ENCODE peak calls at places on chromosomes 11 and 22, in seven cellular contexts. One of them, this sample, is unnamed.

GRCh38 chr11:10752061-10752460 is 1.0 kb downstream of the CTR9 start:
- DNase-seq in GM12878: no peak
- DNase-seq in IMR-90: no peak
- DNase-seq in K562: no peak
- DNase-seq in HepG2: no peak
- DNase-seq in HCT116: no peak
- DNase-seq in H1: no peak
- DNase-seq in this sample: no peak

GRCh38 chr11:11391796-11392195 is 38.7 kb upstream of the CSNK2A3 start:
- DNase-seq in HepG2: no peak
- DNase-seq in HCT116: peak
- DNase-seq in IMR-90: peak
- DNase-seq in GM12878: no peak
- DNase-seq in K562: no peak
- DNase-seq in H1: no peak
- DNase-seq in this sample: peak

GRCh38 chr22:25510926-25511325 is 53.5 kb upstream of the GRK3 start:
- DNase-seq in HCT116: no peak
- DNase-seq in K562: no peak
- DNase-seq in H1: no peak
- DNase-seq in GM12878: no peak
- DNase-seq in IMR-90: no peak
- DNase-seq in HepG2: no peak
- DNase-seq in this sample: no peak

GRCh38 chr11:7430496-7430895 is 54.8 kb upstream of the OLFML1 start:
- DNase-seq in GM12878: no peak
- DNase-seq in H1: no peak
- DNase-seq in HepG2: no peak
- DNase-seq in K562: no peak
- DNase-seq in IMR-90: no peak
- DNase-seq in HCT116: no peak
- DNase-seq in this sample: no peak

GRCh38 chr22:49693848-49694247 is 133.8 kb downstream of the BRD1 start:
- DNase-seq in GM12878: no peak
- DNase-seq in HCT116: no peak
- DNase-seq in HepG2: no peak
- DNase-seq in IMR-90: no peak
- DNase-seq in H1: peak
- DNase-seq in K562: no peak
- DNase-seq in this sample: no peak

GRCh38 chr11:9574806-9575530 is 1.5 kb downstream of the WEE1 start:
- DNase-seq in H1: peak
- DNase-seq in K562: peak
- DNase-seq in HCT116: peak
- DNase-seq in IMR-90: peak
- DNase-seq in HepG2: peak
- DNase-seq in GM12878: no peak
- DNase-seq in this sample: peak

GRCh38 chr22:38631724-38632123 is 24.5 kb downstream of the FAM227A start:
- DNase-seq in K562: no peak
- DNase-seq in HepG2: no peak
- DNase-seq in H1: no peak
- DNase-seq in GM12878: no peak
- DNase-seq in HCT116: no peak
- DNase-seq in IMR-90: no peak
- DNase-seq in this sample: no peak

GRCh38 chr11:107385361-107385982 is 72.2 kb downstream of the CWF19L2 start:
- DNase-seq in IMR-90: peak
- DNase-seq in K562: no peak
- DNase-seq in HCT116: peak
- DNase-seq in GM12878: no peak
- DNase-seq in H1: no peak
- DNase-seq in HepG2: peak
- DNase-seq in this sample: no peak

GRCh38 chr11:130945945-130946344 is 29.7 kb upstream of the SNX19 start:
- DNase-seq in H1: no peak
- DNase-seq in K562: no peak
- DNase-seq in HepG2: no peak
- DNase-seq in IMR-90: peak
- DNase-seq in HCT116: no peak
- DNase-seq in GM12878: no peak
- DNase-seq in this sample: no peak

GRCh38 chr11:27040302-27041115 is at the start of gene BBOX1:
- DNase-seq in IMR-90: no peak
- DNase-seq in H1: no peak
- DNase-seq in GM12878: no peak
- DNase-seq in K562: no peak
- DNase-seq in HepG2: no peak
- DNase-seq in HCT116: no peak
- DNase-seq in this sample: no peak

GRCh38 chr11:10317281-10317755 is 12.4 kb downstream of the ADM start:
- DNase-seq in IMR-90: peak
- DNase-seq in K562: no peak
- DNase-seq in GM12878: no peak
- DNase-seq in HepG2: no peak
- DNase-seq in HCT116: no peak
- DNase-seq in H1: no peak
- DNase-seq in this sample: no peak

GRCh38 chr11:74009230-74009547 is 304 bp upstream of the UCP3 start:
- DNase-seq in K562: no peak
- DNase-seq in HepG2: no peak
- DNase-seq in H1: no peak
- DNase-seq in HCT116: no peak
- DNase-seq in IMR-90: no peak
- DNase-seq in GM12878: no peak
- DNase-seq in this sample: no peak

GRCh38 chr11:74006743-74007304 is 2.1 kb downstream of the UCP3 start:
- DNase-seq in H1: no peak
- DNase-seq in HepG2: no peak
- DNase-seq in K562: no peak
- DNase-seq in IMR-90: no peak
- DNase-seq in HCT116: no peak
- DNase-seq in GM12878: no peak
- DNase-seq in this sample: no peak

GRCh38 chr11:74005721-74006517 is 3.0 kb downstream of the UCP3 start:
- DNase-seq in HCT116: no peak
- DNase-seq in HepG2: no peak
- DNase-seq in IMR-90: no peak
- DNase-seq in GM12878: no peak
- DNase-seq in H1: no peak
- DNase-seq in K562: no peak
- DNase-seq in this sample: no peak

GRCh38 chr11:74008373-74009229 is at the start of gene UCP3:
- DNase-seq in IMR-90: no peak
- DNase-seq in HepG2: no peak
- DNase-seq in K562: no peak
- DNase-seq in HCT116: no peak
- DNase-seq in H1: no peak
- DNase-seq in GM12878: no peak
- DNase-seq in this sample: no peak

DNA sequence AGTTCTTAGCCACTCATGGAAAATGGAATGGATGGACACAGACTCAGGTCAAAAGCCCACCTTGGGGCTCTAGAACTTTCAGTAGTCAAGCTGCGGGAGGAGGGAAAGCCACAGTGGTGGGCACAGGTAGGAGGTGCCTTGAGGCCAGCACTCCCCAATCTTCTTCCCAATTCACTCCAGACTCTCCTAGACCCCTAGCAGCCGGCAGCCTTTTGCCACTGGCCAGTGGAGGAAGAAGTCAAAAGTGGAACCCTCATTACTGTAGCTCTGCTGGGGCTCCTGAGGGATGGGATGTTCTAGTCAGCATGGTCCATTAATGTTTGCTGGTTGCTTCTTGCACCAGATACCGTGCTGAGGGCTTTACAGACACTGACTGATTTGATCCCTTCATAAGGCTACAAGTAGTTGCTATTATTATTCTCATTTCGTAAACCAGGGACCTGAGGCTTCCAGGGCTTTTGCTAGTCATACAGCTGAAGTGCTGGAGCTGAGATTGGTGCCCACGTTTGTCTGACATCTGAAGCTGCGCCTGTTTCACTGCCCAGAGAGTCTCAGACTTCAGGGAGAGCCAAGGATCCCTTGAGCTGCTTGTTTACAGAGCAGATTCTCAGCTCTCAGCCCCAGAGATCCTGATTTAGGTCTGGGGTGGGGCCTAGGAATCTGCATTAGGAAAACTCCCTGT is 1.1 kb downstream of the UCP3 start:
- DNase-seq in GM12878: no peak
- DNase-seq in IMR-90: no peak
- DNase-seq in HCT116: no peak
- DNase-seq in HepG2: no peak
- DNase-seq in H1: no peak
- DNase-seq in K562: no peak
- DNase-seq in this sample: no peak
- TF ChIP-seq POLR2A in GM12878: no peak
- TF ChIP-seq POLR2A in IMR-90: no peak
- TF ChIP-seq POLR2A in HCT116: no peak
- TF ChIP-seq POLR2A in HepG2: no peak
- TF ChIP-seq POLR2A in H1: no peak
- TF ChIP-seq POLR2A in K562: no peak
- TF ChIP-seq POLR2A in this sample: no peak

DNA sequence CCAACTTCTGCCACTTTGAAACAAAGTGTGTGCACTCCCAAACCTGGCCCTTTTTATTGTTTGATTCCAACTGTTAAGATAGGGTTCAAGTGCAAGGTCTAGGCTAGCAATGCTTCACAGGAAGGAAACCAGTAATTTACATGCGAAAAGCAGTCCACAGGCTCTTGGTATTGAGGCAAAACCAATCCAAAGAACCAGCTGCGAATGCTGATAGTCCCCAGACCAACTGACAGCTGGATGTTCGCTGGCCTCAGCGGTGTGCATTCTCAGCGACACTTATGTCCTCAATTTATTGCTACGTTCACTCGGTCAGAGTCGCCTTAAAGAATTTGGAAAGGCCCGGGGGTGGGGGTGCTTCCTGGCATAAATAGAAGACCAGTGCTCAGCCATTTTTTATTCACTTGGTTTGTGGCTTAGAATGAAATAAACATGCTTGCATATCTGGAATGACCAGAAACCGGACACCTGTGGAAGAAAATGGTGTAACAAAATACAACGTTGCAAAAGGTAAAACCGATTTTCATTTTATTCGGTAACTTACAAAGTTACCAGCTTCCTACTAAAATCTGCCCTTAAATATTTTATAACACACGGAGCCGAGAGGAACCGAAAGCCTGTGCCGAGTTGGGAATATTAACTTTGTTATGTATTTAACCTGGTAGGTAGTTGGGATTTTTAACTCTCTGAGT is 1.6 kb downstream of the CPT1A start:
- DNase-seq in HepG2: no peak
- DNase-seq in K562: peak
- DNase-seq in H1: no peak
- DNase-seq in GM12878: no peak
- DNase-seq in IMR-90: peak
- DNase-seq in HCT116: no peak
- DNase-seq in this sample: peak
- H2AFZ ChIP-seq in HepG2: no peak
- H2AFZ ChIP-seq in K562: peak
- H2AFZ ChIP-seq in H1: no peak
- H2AFZ ChIP-seq in GM12878: peak
- H2AFZ ChIP-seq in IMR-90: peak
- H2AFZ ChIP-seq in HCT116: peak
- H2AFZ ChIP-seq in this sample: peak

GRCh38 chr11:75813622-75814039 is 1.4 kb upstream of the UVRAG start:
- DNase-seq in K562: peak
- DNase-seq in HepG2: peak
- DNase-seq in GM12878: no peak
- DNase-seq in IMR-90: peak
- DNase-seq in H1: no peak
- DNase-seq in HCT116: no peak
- DNase-seq in this sample: peak
- TF ChIP-seq POLR2A in K562: no peak
- TF ChIP-seq POLR2A in HepG2: no peak
- TF ChIP-seq POLR2A in GM12878: no peak
- TF ChIP-seq POLR2A in IMR-90: no peak
- TF ChIP-seq POLR2A in H1: no peak
- TF ChIP-seq POLR2A in HCT116: no peak
- TF ChIP-seq POLR2A in this sample: no peak

DNA sequence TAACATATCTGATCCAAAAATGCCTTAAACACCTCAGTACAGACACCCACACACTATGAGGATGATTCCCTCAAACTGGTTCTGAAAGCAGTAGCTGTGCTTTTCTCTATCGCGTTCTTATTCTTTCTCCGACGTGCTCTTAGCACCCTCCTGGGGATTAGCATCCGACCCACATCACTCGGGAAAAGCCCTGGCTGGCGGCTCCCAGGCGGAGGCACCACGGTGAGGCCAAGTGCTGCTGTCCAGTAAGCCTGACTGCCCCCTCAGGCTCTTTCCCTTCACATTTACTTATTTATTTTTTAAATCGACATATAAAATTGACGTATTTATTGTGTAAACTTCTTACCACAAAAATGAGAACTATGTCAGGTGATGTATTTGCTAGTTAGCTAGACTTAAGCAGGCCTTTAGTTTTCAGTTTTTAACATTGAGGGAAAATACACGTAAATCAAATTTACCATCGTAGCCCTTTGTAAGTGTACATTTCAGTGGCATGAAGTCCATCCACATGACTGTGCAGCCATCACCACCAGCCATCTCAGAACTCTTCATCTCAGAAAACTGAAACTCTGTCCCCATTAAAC is 19.2 kb downstream of the TBX1 start:
- DNase-seq in HCT116: no peak
- DNase-seq in HepG2: no peak
- DNase-seq in H1: no peak
- DNase-seq in K562: peak
- DNase-seq in IMR-90: peak
- DNase-seq in GM12878: no peak
- DNase-seq in this sample: no peak
- H2AFZ ChIP-seq in HCT116: no peak
- H2AFZ ChIP-seq in HepG2: no peak
- H2AFZ ChIP-seq in H1: no peak
- H2AFZ ChIP-seq in K562: peak
- H2AFZ ChIP-seq in IMR-90: no peak
- H2AFZ ChIP-seq in GM12878: no peak
- H2AFZ ChIP-seq in this sample: no peak

DNA sequence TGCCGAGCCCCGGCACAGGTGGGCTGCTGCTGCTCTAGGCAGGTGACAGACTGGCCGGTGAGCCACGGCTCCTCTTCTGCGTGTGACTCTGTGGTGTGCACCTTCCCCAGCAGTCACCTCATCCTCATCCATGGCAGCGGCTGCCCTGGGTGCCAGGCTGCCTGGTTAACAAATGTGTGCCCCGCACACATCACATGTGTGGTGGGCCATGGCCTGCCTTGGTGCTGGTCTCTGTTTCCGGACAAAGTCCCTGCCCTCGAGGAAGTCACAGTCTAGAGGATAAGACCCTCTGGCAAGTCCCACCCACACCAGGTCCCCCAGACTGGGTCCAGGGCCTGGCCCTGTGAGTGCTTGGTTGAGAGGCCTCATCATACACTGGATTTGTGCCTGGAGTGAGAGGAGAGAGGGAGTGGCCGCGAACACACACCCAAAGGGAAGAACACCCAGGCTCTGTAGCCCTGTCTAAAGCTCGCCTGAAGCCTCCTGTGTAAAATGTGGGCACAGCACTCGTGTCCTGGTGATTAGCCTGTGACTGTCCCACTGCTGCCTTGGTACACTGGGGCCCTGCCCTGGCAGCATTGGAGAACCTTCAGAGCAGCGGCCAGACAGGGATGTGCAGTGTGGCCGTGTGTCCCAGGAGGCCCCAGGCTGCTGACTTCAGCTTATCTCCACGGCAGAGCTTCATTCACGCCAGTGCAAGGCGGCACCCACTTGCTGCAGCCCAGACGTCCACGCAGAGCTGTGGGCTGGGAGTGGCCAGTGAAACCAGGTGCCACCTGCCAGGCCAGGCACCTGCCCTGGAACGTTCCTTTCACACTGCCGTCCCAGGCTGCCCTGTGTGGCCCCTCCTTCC is 269.9 kb downstream of the TBC1D22A start:
- DNase-seq in K562: no peak
- DNase-seq in GM12878: no peak
- DNase-seq in IMR-90: no peak
- DNase-seq in H1: no peak
- DNase-seq in HepG2: no peak
- DNase-seq in HCT116: no peak
- DNase-seq in this sample: no peak
- TF ChIP-seq POLR2A in K562: no peak
- TF ChIP-seq POLR2A in GM12878: no peak
- TF ChIP-seq POLR2A in IMR-90: no peak
- TF ChIP-seq POLR2A in H1: no peak
- TF ChIP-seq POLR2A in HepG2: no peak
- TF ChIP-seq POLR2A in HCT116: no peak
- TF ChIP-seq POLR2A in this sample: no peak